ENCODE peak calls at places on chromosomes 16 and 17, in six cellular contexts. B is NCI-H1092 treated with DMSO at 0.1 percent for 48 hours; A is memory B cell; C is putamen; X is activated CD4-positive, alpha-beta T cell treated with anti-CD3 and anti-CD28 coated beads for 24 hours; E is GM23248. R is an unnamed sample.

GRCh38 chr16:14061732-14062259 is 9.3 kb upstream of the MRTFB start:
- DNase-seq in B (no peak), A (no peak), C (no peak), X (no peak), E (no peak), R (no peak)

GRCh38 chr17:42485680-42486079 is 27.0 kb downstream of the ATP6V0A1 start:
- DNase-seq in B (no peak), A (no peak), C (no peak), X (no peak), E (peak), R (no peak)

GRCh38 chr17:41440531-41441033 is at the start of gene KRT38:
- DNase-seq in B (no peak), A (no peak), C (no peak), X (no peak), E (no peak), R (no peak)

GRCh38 chr17:49231563-49231894 is 942 bp upstream of the PHOSPHO1 start:
- DNase-seq in B (no peak), A (no peak), C (no peak), X (no peak), E (no peak), R (no peak)

GRCh38 chr17:50785942-50786570 is 18.7 kb upstream of the ANKRD40CL start:
- DNase-seq in B (peak), A (no peak), C (peak), X (no peak), E (peak), R (no peak)

GRCh38 chr17:17886747-17887146 is 50.0 kb upstream of the SREBF1 start:
- DNase-seq in B (no peak), A (no peak), C (no peak), X (no peak), E (no peak), R (no peak)

GRCh38 chr17:45640141-45640850 is 143.8 kb upstream of the CRHR1 start:
- DNase-seq in B (no peak), A (peak), C (peak), X (peak), E (peak), R (peak)

GRCh38 chr17:49201481-49201927 is 8.9 kb downstream of the GNGT2 start:
- DNase-seq in B (no peak), A (no peak), C (no peak), X (no peak), E (peak), R (no peak)

GRCh38 chr16:48895142-48895541 is 285.2 kb upstream of the N4BP1 start:
- DNase-seq in B (no peak), A (no peak), C (no peak), X (no peak), E (no peak), R (no peak)

GRCh38 chr17:4738136-4739121 is 1.2 kb upstream of the ZMYND15 start:
- DNase-seq in B (no peak), A (peak), C (no peak), X (no peak), E (no peak), R (no peak)

GRCh38 chr16:57795431-57795878 is 6.8 kb downstream of the KIFC3 start:
- DNase-seq in B (peak), A (no peak), C (no peak), X (no peak), E (peak), R (no peak)

GRCh38 chr16:84237994-84238750 is 1.6 kb downstream of the KCNG4 start:
- DNase-seq in B (no peak), A (no peak), C (no peak), X (no peak), E (no peak), R (no peak)

GRCh38 chr17:72730091-72730490 is 362.4 kb downstream of the SLC39A11 start:
- DNase-seq in B (no peak), A (no peak), C (no peak), X (no peak), E (no peak), R (no peak)

GRCh38 chr17:49280918-49281317 is 50.3 kb upstream of the PHOSPHO1 start:
- DNase-seq in B (no peak), A (no peak), C (no peak), X (no peak), E (no peak), R (no peak)

GRCh38 chr17:67092291-67092690 is 47.9 kb downstream of the CACNG1 start:
- DNase-seq in B (no peak), A (no peak), C (no peak), X (no peak), E (no peak), R (no peak)

GRCh38 chr17:76382803-76383644 is 1.4 kb upstream of the SPHK1 start:
- DNase-seq in B (no peak), A (peak), C (no peak), X (peak), E (peak), R (peak)

GRCh38 chr16:84450176-84450865 is 54.1 kb downstream of the MEAK7 start:
- DNase-seq in B (no peak), A (no peak), C (no peak), X (no peak), E (no peak), R (no peak)

GRCh38 chr16:49278944-49279725 is 2.5 kb downstream of the CBLN1 start:
- DNase-seq in B (no peak), A (no peak), C (no peak), X (no peak), E (no peak), R (no peak)

GRCh38 chr16:27426423-27427408 is 24.7 kb downstream of the IL21R start:
- DNase-seq in B (peak), A (peak), C (no peak), X (peak), E (peak), R (no peak)

GRCh38 chr17:39923836-39924690 is 3.3 kb downstream of the ORMDL3 start:
- DNase-seq in B (no peak), A (no peak), C (no peak), X (no peak), E (peak), R (no peak)

GRCh38 chr17:75695141-75695829 is 26.0 kb upstream of the ITGB4 start:
- DNase-seq in B (no peak), A (no peak), C (no peak), X (no peak), E (peak), R (no peak)

GRCh38 chr17:15364615-15365014 is 23.2 kb upstream of the TEKT3 start:
- DNase-seq in B (no peak), A (no peak), C (no peak), X (no peak), E (peak), R (no peak)

GRCh38 chr17:38449364-38449763 is 21.1 kb downstream of the ARHGAP23 start:
- DNase-seq in B (no peak), A (no peak), C (no peak), X (no peak), E (peak), R (no peak)

GRCh38 chr17:48555183-48555615 is 10.3 kb upstream of the HOXB2 start:
- DNase-seq in B (peak), A (no peak), C (no peak), X (no peak), E (peak), R (no peak)

GRCh38 chr16:23836404-23837291 is 865 bp downstream of the PRKCB start:
- DNase-seq in B (no peak), A (peak), C (no peak), X (no peak), E (no peak), R (no peak)

GRCh38 chr17:40448639-40449261 is 5.5 kb downstream of the IGFBP4 start:
- DNase-seq in B (no peak), A (no peak), C (no peak), X (no peak), E (peak), R (no peak)

GRCh38 chr16:53098526-53099317 is 43.9 kb downstream of the CHD9 start:
- DNase-seq in B (peak), A (peak), C (peak), X (no peak), E (peak), R (peak)

GRCh38 chr16:53744449-53744848 is 40.5 kb downstream of the FTO start:
- DNase-seq in B (peak), A (no peak), C (peak), X (no peak), E (no peak), R (no peak)

GRCh38 chr17:10649031-10649430 is 8.1 kb downstream of the MYH3 start:
- DNase-seq in B (no peak), A (no peak), C (no peak), X (no peak), E (peak), R (no peak)

GRCh38 chr17:18184143-18185007 is 747 bp downstream of the ALKBH5 start:
- DNase-seq in B (no peak), A (peak), C (no peak), X (no peak), E (peak), R (no peak)

GRCh38 chr17:48528153-48528912 is 2.5 kb downstream of the HOXB1 start:
- DNase-seq in B (no peak), A (no peak), C (no peak), X (no peak), E (no peak), R (no peak)

GRCh38 chr17:29251969-29252866 is 5.6 kb downstream of the CRYBA1 start:
- DNase-seq in B (no peak), A (no peak), C (no peak), X (no peak), E (peak), R (no peak)

R was measured in GM12892.